ENCODE peak calls at places on chromosomes 1 and 21, in five cellular contexts. J, V, Y, B and I are unnamed samples.

GRCh38 chr1:226798427-226799411 is 59.6 kb upstream of the ITPKB start:
- DNase-seq in J (no peak), V (peak; percentile 53), Y (no peak), B (peak; percentile 75), I (peak; percentile 87)

GRCh38 chr21:42746593-42747266 is 93.3 kb downstream of the PDE9A start:
- DNase-seq in J (no peak), V (peak; percentile 52), Y (no peak), B (no peak), I (no peak)

GRCh38 chr21:40768056-40768455 is 78.9 kb downstream of the DSCAM start:
- DNase-seq in J (no peak), V (no peak), Y (no peak), B (no peak), I (no peak)

GRCh38 chr1:113156368-113156767 is 83.4 kb downstream of the LRIG2 start:
- DNase-seq in J (no peak), V (no peak), Y (no peak), B (no peak), I (no peak)

GRCh38 chr1:67162954-67163353 is 3.3 kb upstream of the IL23R start:
- DNase-seq in J (no peak), V (no peak), Y (no peak), B (no peak), I (peak; percentile 72)

GRCh38 chr1:227901906-227902640 is 45.7 kb downstream of the WNT9A start:
- DNase-seq in J (no peak), V (no peak), Y (peak; percentile 58), B (no peak), I (no peak)

GRCh38 chr1:173507205-173507846 is 30.2 kb downstream of the PRDX6 start:
- DNase-seq in J (peak; percentile 50), V (no peak), Y (no peak), B (no peak), I (no peak)

GRCh38 chr1:230107941-230108340 is 40.9 kb downstream of the GALNT2 start:
- DNase-seq in J (no peak), V (no peak), Y (no peak), B (no peak), I (no peak)

GRCh38 chr1:24899581-24900485 is 30.2 kb downstream of the RUNX3 start:
- DNase-seq in J (no peak), V (no peak), Y (no peak), B (no peak), I (peak; percentile 65)

GRCh38 chr1:151579436-151580225 is 32.2 kb upstream of the SNX27 start:
- DNase-seq in J (no peak), V (no peak), Y (no peak), B (no peak), I (no peak)

GRCh38 chr1:209536843-209537242 is 46.7 kb upstream of the CAMK1G start:
- DNase-seq in J (no peak), V (no peak), Y (no peak), B (no peak), I (no peak)

GRCh38 chr1:209530990-209531389 is 52.5 kb upstream of the CAMK1G start:
- DNase-seq in J (no peak), V (no peak), Y (no peak), B (no peak), I (no peak)

GRCh38 chr1:209537336-209538114 is 46.0 kb upstream of the CAMK1G start:
- DNase-seq in J (no peak), V (no peak), Y (no peak), B (no peak), I (no peak)

GRCh38 chr1:209529233-209529632 is 54.3 kb upstream of the CAMK1G start:
- DNase-seq in J (no peak), V (no peak), Y (no peak), B (no peak), I (no peak)

GRCh38 chr1:209534496-209535250 is 48.8 kb upstream of the CAMK1G start:
- DNase-seq in J (no peak), V (no peak), Y (no peak), B (no peak), I (no peak)
- TF ChIP-seq CTCF in J (no peak), V (no peak), Y (no peak), B (peak; percentile 9), I (no peak)

GRCh38 chr21:16534408-16535099 is 804.8 kb downstream of the USP25 start:
- DNase-seq in J (no peak), V (no peak), Y (peak; percentile 90), B (no peak), I (no peak)
- H3K4me3 ChIP-seq in J (no peak overlapping the region), V (no peak overlapping the region), Y (peak overlapping the region; percentile 54), B (no peak overlapping the region), I (no peak overlapping the region)

GRCh38 chr21:31665397-31665796 is 5.9 kb downstream of the SOD1 start:
- DNase-seq in J (no peak), V (no peak), Y (no peak), B (no peak), I (no peak)
- TF ChIP-seq CTCF in J (no peak), V (no peak), Y (no peak), B (no peak), I (no peak)

DNA sequence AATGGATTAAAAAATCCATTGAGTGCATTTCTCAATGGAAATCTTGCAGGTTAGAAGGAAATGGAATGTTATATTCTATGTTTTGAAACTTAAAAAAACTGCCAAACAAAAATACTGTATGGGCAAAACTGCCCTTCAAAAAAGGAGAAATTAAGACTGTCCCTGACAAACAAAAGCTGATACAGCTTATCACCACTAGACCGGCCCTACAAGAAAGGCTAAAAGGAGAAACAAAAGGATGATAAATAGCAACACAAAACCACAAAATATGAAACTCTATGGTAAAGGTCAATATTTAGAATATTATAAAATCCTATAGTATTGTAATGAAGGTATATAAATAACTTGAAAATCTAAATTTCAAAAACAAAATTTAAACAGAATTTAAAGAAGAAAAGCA is 60.0 kb downstream of the SLC25A24 start:
- DNase-seq in J (no peak), V (no peak), Y (no peak), B (no peak), I (no peak)
- H3K4me3 ChIP-seq in J (no peak overlapping the region), V (no peak overlapping the region), Y (no peak overlapping the region), B (no peak overlapping the region), I (no peak overlapping the region)

GRCh38 chr1:63322944-63323865 is 838 bp downstream of the FOXD3 start:
- DNase-seq in J (no peak), V (no peak), Y (peak; percentile 65), B (no peak), I (peak; percentile 26)
- TF ChIP-seq CTCF in J (no peak), V (no peak), Y (no peak), B (no peak), I (no peak)

DNA sequence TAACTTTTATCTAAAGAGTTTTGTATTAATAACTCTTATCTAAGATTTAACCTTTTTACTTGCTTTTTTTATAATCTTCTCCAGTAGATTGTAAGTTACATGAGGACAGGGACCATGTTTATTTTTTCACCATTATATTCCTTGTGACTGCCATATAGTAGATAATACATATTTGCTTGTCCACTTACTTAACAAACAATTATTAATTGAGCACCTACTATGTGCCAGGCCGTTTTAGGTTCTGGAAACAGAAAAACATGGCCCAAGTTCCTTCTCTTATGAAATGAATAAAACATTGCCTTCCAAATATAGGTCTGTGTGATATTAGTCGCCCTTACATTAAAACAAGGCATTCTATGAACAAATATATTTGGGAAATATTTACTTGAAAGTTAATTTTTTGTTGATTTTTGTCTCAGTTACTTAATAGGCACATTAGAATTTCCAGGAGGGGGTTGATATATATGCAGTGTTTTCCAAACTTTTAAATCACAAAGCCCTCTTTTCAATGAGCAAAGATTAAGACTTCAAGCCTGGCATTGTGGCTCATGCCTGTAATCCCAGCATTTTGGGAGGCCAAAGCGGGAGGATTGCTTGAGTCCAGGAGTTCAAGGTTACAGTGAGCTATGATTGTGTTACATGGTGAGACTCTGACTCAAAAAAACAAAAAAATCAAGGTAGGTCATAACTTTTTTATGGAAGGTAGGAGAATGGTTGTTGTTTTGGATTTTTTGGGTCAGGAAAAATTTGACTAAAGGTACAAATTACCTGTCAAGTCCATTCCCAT is 22.7 kb downstream of the CDKN2C start:
- DNase-seq in J (no peak), V (no peak), Y (no peak), B (no peak), I (no peak)
- H3K4me3 ChIP-seq in J (no peak overlapping the region), V (no peak overlapping the region), Y (no peak overlapping the region), B (no peak overlapping the region), I (no peak overlapping the region)

GRCh38 chr1:169588112-169588511 is 1.8 kb upstream of the F5 start:
- DNase-seq in J (no peak), V (no peak), Y (no peak), B (no peak), I (no peak)

GRCh38 chr1:169586067-169586394 is 250 bp downstream of the F5 start:
- DNase-seq in J (no peak), V (no peak), Y (no peak), B (no peak), I (no peak)

GRCh38 chr1:169584483-169585144 is 1.7 kb downstream of the F5 start:
- DNase-seq in J (no peak), V (no peak), Y (no peak), B (no peak), I (no peak)

GRCh38 chr1:169585184-169585583 is 1.1 kb downstream of the F5 start:
- DNase-seq in J (no peak), V (no peak), Y (no peak), B (no peak), I (no peak)

GRCh38 chr1:169586395-169587255 is at the start of gene F5:
- DNase-seq in J (no peak), V (peak; percentile 60), Y (peak; percentile 70), B (no peak), I (peak; percentile 81)
- TF ChIP-seq CTCF in J (peak; percentile 61), V (peak; percentile 70), Y (peak; percentile 42), B (peak; percentile 72), I (peak; percentile 67)

GRCh38 chr1:53219711-53220110 is 723 bp downstream of the CZIB start:
- DNase-seq in J (no peak), V (no peak), Y (no peak), B (no peak), I (no peak)
- H3K4me3 ChIP-seq in J (peak overlapping the region; percentile 100), V (peak overlapping the region; percentile 92), Y (peak overlapping the region; percentile 66), B (peak overlapping the region; percentile 92), I (peak overlapping the region; percentile 69)

GRCh38 chr1:202656951-202657646 is 53.2 kb downstream of the SYT2 start:
- DNase-seq in J (no peak), V (no peak), Y (no peak), B (no peak), I (no peak)
- TF ChIP-seq CTCF in J (peak; percentile 27), V (no peak), Y (no peak), B (peak; percentile 6), I (no peak)